ENCODE peak calls at places on chromosome 3, in four cellular contexts. B is stomach, D is heart left ventricle, Z is mesendoderm. C is an unnamed sample.

GRCh38 chr3:122283796-122284445 is 41.1 kb upstream of the CSTA start:
- DNase-seq in D (no peak), B (no peak), Z (no peak), C (no peak)

GRCh38 chr3:133362539-133362938 is 37.3 kb upstream of the BFSP2 start:
- DNase-seq in D (no peak), Z (no peak), B (no peak), C (no peak)

GRCh38 chr3:9957214-9957613 is 5.0 kb upstream of the PRRT3 start:
- DNase-seq in D (no peak), B (no peak), Z (no peak), C (no peak)

GRCh38 chr3:61927332-61927731 is 366.0 kb downstream of the PTPRG start:
- DNase-seq in D (peak; percentile 86), Z (no peak), B (no peak), C (peak; percentile 40)

GRCh38 chr3:106830334-106830733 is 546.9 kb upstream of the CCDC54 start:
- DNase-seq in B (no peak), D (no peak), Z (peak; percentile 61), C (no peak)

GRCh38 chr3:10517616-10518015 is 12.2 kb upstream of the ATP2B2 start:
- DNase-seq in Z (no peak), D (no peak), B (no peak), C (no peak)

GRCh38 chr3:158789592-158789991 is 12.3 kb upstream of the MFSD1 start:
- DNase-seq in D (no peak), Z (no peak), B (no peak), C (no peak)

GRCh38 chr3:49255112-49255511 is 21.9 kb downstream of the C3orf62 start:
- DNase-seq in B (no peak), Z (peak; percentile 22), D (no peak), C (no peak)

GRCh38 chr3:188489639-188490405 is 335.9 kb downstream of the LPP start:
- DNase-seq in Z (no peak), D (no peak), B (no peak), C (no peak)

GRCh38 chr3:51500632-51501131 is 867 bp upstream of the DCAF1 start:
- DNase-seq in B (no peak), D (no peak), Z (no peak), C (peak; percentile 25)

GRCh38 chr3:185935465-185936263 is 2.1 kb downstream of the TRA2B start:
- DNase-seq in Z (peak; percentile 45), D (no peak), B (no peak), C (peak; percentile 50)

GRCh38 chr3:22887664-22888291 is 315.3 kb upstream of the UBE2E2 start:
- DNase-seq in Z (peak; percentile 56), B (no peak), D (no peak), C (peak; percentile 19)

GRCh38 chr3:172138031-172138538 is 98.7 kb downstream of the FNDC3B start:
- DNase-seq in D (no peak), B (no peak), Z (peak; percentile 62), C (no peak)

GRCh38 chr3:141965471-141965870 is 89.0 kb downstream of the ATP1B3 start:
- DNase-seq in B (no peak), Z (no peak), D (no peak), C (no peak)

GRCh38 chr3:101780661-101781060 is 1.6 kb downstream of the NXPE3 start:
- DNase-seq in Z (peak; percentile 57), B (no peak), D (peak; percentile 38), C (no peak)

GRCh38 chr3:10189557-10190374 is 25.0 kb downstream of the IRAK2 start:
- DNase-seq in B (peak; percentile 89), Z (no peak), D (peak; percentile 90), C (peak; percentile 81)

GRCh38 chr3:30696403-30696819 is 90.0 kb downstream of the TGFBR2 start:
- DNase-seq in Z (no peak), B (no peak), D (peak; percentile 36), C (no peak)

GRCh38 chr3:134956844-134957243 is 161.8 kb downstream of the EPHB1 start:
- DNase-seq in D (no peak), B (no peak), Z (no peak), C (no peak)

GRCh38 chr3:110814170-110815007 is 257.2 kb upstream of the NECTIN3 start:
- DNase-seq in Z (peak; percentile 14), B (no peak), D (no peak), C (peak; percentile 18)

GRCh38 chr3:136142592-136142991 is 53.5 kb downstream of the MSL2 start:
- DNase-seq in Z (peak; percentile 98), B (no peak), D (no peak), C (no peak)

GRCh38 chr3:101936419-101937331 is 87.4 kb downstream of the NFKBIZ start:
- DNase-seq in D (no peak), Z (no peak), B (no peak), C (no peak)

GRCh38 chr3:189776163-189776824 is 145.1 kb downstream of the TP63 start:
- DNase-seq in B (no peak), Z (no peak), D (no peak), C (no peak)

GRCh38 chr3:178849220-178849910 is 222.2 kb downstream of the ZMAT3 start:
- DNase-seq in Z (no peak), B (no peak), D (no peak), C (no peak)

GRCh38 chr3:27939510-27939909 is 217.4 kb upstream of the EOMES start:
- DNase-seq in D (no peak), Z (no peak), B (no peak), C (no peak)

GRCh38 chr3:170641510-170642236 is 55.8 kb upstream of the SLC7A14 start:
- DNase-seq in Z (no peak), D (no peak), B (no peak), C (no peak)

GRCh38 chr3:48960841-48961413 is 29.1 kb upstream of the P4HTM start:
- DNase-seq in B (no peak), D (no peak), Z (no peak), C (no peak)

GRCh38 chr3:198079771-198080520 is 119.9 kb downstream of the LMLN start:
- DNase-seq in D (no peak), B (no peak), Z (peak; percentile 42), C (peak; percentile 21)

GRCh38 chr3:126337980-126338651 is 19.1 kb downstream of the KLF15 start:
- DNase-seq in D (no peak), B (no peak), Z (no peak), C (peak; percentile 8)

GRCh38 chr3:43144811-43145490 is 39.1 kb upstream of the POMGNT2 start:
- DNase-seq in B (no peak), Z (peak; percentile 19), D (no peak), C (no peak)

GRCh38 chr3:3800076-3800448 is 831 bp downstream of the LRRN1 start:
- DNase-seq in Z (peak; percentile 79), D (no peak), B (peak; percentile 27), C (peak; percentile 20)

GRCh38 chr3:126543457-126544090 is 15.2 kb downstream of the C3orf22 start:
- DNase-seq in B (peak; percentile 10), D (no peak), Z (no peak), C (peak; percentile 11)

DNA sequence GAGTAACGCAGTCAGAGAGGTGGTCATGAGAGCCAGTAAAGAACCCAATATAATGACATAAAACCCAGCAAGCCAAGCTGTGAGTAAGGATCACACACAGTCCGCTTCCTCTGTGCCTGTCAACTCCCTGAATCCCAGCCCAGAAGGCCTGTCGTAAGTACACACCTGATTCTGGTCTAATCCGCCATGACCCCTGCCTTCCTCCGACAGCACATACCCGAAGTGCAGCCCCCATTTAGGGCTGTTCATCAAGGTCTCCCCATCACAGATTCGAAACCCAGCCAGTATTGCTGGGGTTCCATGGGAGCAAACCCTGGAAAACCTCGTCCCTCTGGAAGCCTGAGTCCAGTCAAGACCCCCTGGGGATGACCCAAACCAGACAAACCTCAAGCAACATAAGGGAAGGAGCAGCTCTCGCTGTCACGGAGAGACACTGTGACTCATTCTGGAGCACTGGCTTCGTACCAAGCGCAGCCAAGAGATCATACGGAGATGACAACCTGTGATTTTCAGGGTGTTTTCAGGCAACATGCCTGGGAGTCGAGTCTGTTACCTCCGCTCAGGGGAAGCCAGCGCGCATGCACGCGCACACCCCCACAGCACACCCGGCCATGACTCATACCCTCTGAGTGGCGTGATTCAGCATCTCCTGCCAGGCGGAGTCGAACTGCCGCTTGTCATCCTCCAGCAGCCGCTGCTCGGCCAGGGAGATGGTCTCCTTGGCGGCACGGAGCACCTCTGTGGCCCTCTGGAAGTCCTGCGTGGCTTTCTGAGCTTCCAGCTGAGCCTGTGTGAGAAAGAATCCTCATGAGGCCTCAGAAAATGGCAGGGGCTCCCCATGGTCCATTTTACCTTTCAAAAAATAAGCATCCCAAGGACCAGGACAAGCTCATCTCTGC is 63.0 kb downstream of the SH3BP5 start:
- DNase-seq in D (peak; percentile 92), B (peak; percentile 71), Z (peak; percentile 52), C (peak; percentile 64)
- H3K4me1 ChIP-seq in D (peaks cover 14% of the 10 kb centered on the region), B (peaks cover 4% of the 10 kb centered on the region), Z (peaks cover 2% of the 10 kb centered on the region), C (no peaks in the 10 kb centered on the region)

DNA sequence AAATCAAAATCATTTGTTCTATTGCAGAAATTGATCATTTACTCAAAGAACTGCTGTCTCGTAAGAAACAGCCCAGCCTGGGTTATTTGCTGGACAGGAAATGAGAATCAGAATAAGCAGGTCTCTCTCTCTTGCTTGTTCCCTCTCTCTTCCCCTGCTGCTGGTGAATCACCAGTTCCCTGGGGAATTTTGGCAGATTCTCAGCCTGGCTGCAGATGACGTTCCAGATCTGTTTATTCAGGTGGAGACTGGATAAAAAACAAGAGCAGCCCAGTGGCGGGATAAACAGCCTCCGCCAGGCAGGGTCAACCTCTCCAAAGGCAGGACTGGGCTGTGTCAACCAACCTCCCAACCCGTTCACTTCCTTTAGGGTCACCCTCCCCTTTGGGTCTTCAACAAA is 72.1 kb downstream of the LRIG1 start:
- DNase-seq in Z (peak; percentile 79), B (peak; percentile 76), D (peak; percentile 87), C (peak; percentile 68)
- H3K27ac ChIP-seq in Z (no peak overlapping the region), B (peak overlapping the region; percentile 72), D (peak overlapping the region; percentile 47), C (peak overlapping the region; percentile 5)

GRCh38 chr3:191334359-191334893 is 4.1 kb upstream of the UTS2B start:
- DNase-seq in D (no peak), B (no peak), Z (no peak), C (no peak)
- H3K4me1 ChIP-seq in D (peaks cover 65% of the 10 kb centered on the region), B (peaks cover 29% of the 10 kb centered on the region), Z (peaks cover 4% of the 10 kb centered on the region), C (no peaks in the 10 kb centered on the region)

GRCh38 chr3:182673336-182673735 is 120.0 kb upstream of the ATP11B start:
- DNase-seq in Z (no peak), D (no peak), B (no peak), C (no peak)

GRCh38 chr3:182671942-182672341 is 121.4 kb upstream of the ATP11B start:
- DNase-seq in B (no peak), D (no peak), Z (no peak), C (no peak)

GRCh38 chr3:182668541-182668940 is 124.8 kb upstream of the ATP11B start:
- DNase-seq in B (no peak), D (no peak), Z (no peak), C (no peak)

GRCh38 chr3:182668974-182669373 is 124.3 kb upstream of the ATP11B start:
- DNase-seq in B (no peak), Z (no peak), D (no peak), C (no peak)
- H3K27ac ChIP-seq in B (no peak overlapping the region), Z (no peak overlapping the region), D (no peak overlapping the region), C (no peak overlapping the region)

GRCh38 chr3:11566916-11567315 is 76.8 kb downstream of the VGLL4 start:
- DNase-seq in D (no peak), Z (peak; percentile 74), B (no peak), C (no peak)
- H3K4me1 ChIP-seq in D (peaks cover 80% of the 10 kb centered on the region), Z (no peaks in the 10 kb centered on the region), B (peaks cover 17% of the 10 kb centered on the region), C (no peaks in the 10 kb centered on the region)

GRCh38 chr3:129890891-129891290 is 2.6 kb downstream of the TMCC1 start:
- DNase-seq in D (no peak), Z (no peak), B (no peak), C (no peak)
- H3K27ac ChIP-seq in D (no peak overlapping the region), Z (no peak overlapping the region), B (peak overlapping the region; percentile 25), C (peak overlapping the region; percentile 4)

GRCh38 chr3:16887130-16887529 is 2.4 kb downstream of the PLCL2 start:
- DNase-seq in D (no peak), B (no peak), Z (no peak), C (no peak)
- H3K4me1 ChIP-seq in D (peaks cover 64% of the 10 kb centered on the region), B (peaks cover 10% of the 10 kb centered on the region), Z (peaks cover 2% of the 10 kb centered on the region), C (no peaks in the 10 kb centered on the region)

C was measured in colonic mucosa.